ENCODE peak calls at places on chromosomes 11 and 22, in ten cellular contexts. B is neural progenitor cell, T is uterus, A is foreskin fibroblast, W is psoas muscle, R is lower lobe of right lung, U is testis, X is brain microvascular endothelial cell, Q is transverse colon, M is tibial artery. Z is an unnamed sample.

GRCh38 chr11:60129853-60130252 is 41.4 kb downstream of the MS4A2 start:
- DNase-seq in B (no peak), T (no peak), A (no peak), W (no peak), R (no peak), U (no peak), X (no peak), Q (no peak), M (no peak), Z (no peak)

GRCh38 chr11:66848671-66849500 is 5.6 kb downstream of the RCE1 start:
- DNase-seq in B (no peak), T (peak; percentile 12), A (no peak), W (peak; percentile 48), R (no peak), U (no peak), X (no peak), Q (no peak), M (peak; percentile 9), Z (no peak)

GRCh38 chr11:91104237-91104636 is 881.4 kb upstream of the CHORDC1 start:
- DNase-seq in B (no peak), T (no peak), A (peak; percentile 64), W (no peak), R (no peak), U (no peak), X (peak; percentile 52), Q (no peak), M (no peak), Z (peak; percentile 61)

GRCh38 chr11:6402561-6402981 is 12.3 kb downstream of the SMPD1 start:
- DNase-seq in B (no peak), T (no peak), A (no peak), W (no peak), R (no peak), U (no peak), X (no peak), Q (peak; percentile 57), M (no peak), Z (no peak)

GRCh38 chr11:783581-784015 is 6.3 kb downstream of the CEND1 start:
- DNase-seq in B (peak; percentile 94), T (peak; percentile 69), A (peak; percentile 98), W (peak; percentile 96), R (peak; percentile 89), U (peak; percentile 55), X (peak; percentile 62), Q (peak; percentile 82), M (peak; percentile 71), Z (peak; percentile 83)

GRCh38 chr11:65419773-65420481 is 2.7 kb upstream of the NEAT1 start:
- DNase-seq in B (peak; percentile 65), T (peak; percentile 96), A (peak; percentile 95), W (peak; percentile 96), R (peak; percentile 95), U (peak; percentile 93), X (peak; percentile 92), Q (peak; percentile 94), M (peak; percentile 97), Z (peak; percentile 98)

GRCh38 chr11:46247664-46248063 is 29.8 kb upstream of the CREB3L1 start:
- DNase-seq in B (peak; percentile 82), T (no peak), A (peak; percentile 55), W (no peak), R (no peak), U (no peak), X (peak; percentile 47), Q (peak; percentile 77), M (no peak), Z (peak; percentile 68)

GRCh38 chr22:41513391-41513790 is 30.9 kb downstream of the POLR3H start:
- DNase-seq in B (no peak), T (no peak), A (no peak), W (peak; percentile 80), R (no peak), U (no peak), X (no peak), Q (no peak), M (no peak), Z (no peak)

GRCh38 chr11:122676638-122677037 is 21.1 kb downstream of the UBASH3B start:
- DNase-seq in B (no peak), T (no peak), A (no peak), W (no peak), R (no peak), U (no peak), X (no peak), Q (no peak), M (no peak), Z (no peak)

GRCh38 chr11:67416416-67417335 is 1.2 kb downstream of the CARNS1 start:
- DNase-seq in B (no peak), T (no peak), A (peak; percentile 51), W (no peak), R (peak; percentile 69), U (no peak), X (no peak), Q (no peak), M (peak; percentile 57), Z (peak; percentile 41)

GRCh38 chr22:31968022-31968421 is 23.7 kb downstream of the YWHAH start:
- DNase-seq in B (no peak), T (no peak), A (no peak), W (no peak), R (no peak), U (no peak), X (no peak), Q (no peak), M (no peak), Z (no peak)

GRCh38 chr11:133955091-133955846 is 1.5 kb downstream of the IGSF9B start:
- DNase-seq in B (peak; percentile 47), T (peak; percentile 81), A (no peak), W (peak; percentile 75), R (no peak), U (peak; percentile 83), X (no peak), Q (peak; percentile 39), M (peak; percentile 75), Z (no peak)

GRCh38 chr11:70476669-70477068 is 78.3 kb downstream of the CTTN start:
- DNase-seq in B (no peak), T (no peak), A (peak; percentile 71), W (no peak), R (peak; percentile 23), U (no peak), X (no peak), Q (no peak), M (no peak), Z (no peak)

GRCh38 chr11:70480711-70481110 is 82.4 kb downstream of the CTTN start:
- DNase-seq in B (no peak), T (no peak), A (no peak), W (peak; percentile 8), R (peak; percentile 19), U (no peak), X (no peak), Q (no peak), M (no peak), Z (no peak)

GRCh38 chr11:70481625-70482528 is 83.5 kb downstream of the CTTN start:
- DNase-seq in B (no peak), T (no peak), A (peak; percentile 83), W (peak; percentile 90), R (peak; percentile 57), U (no peak), X (peak; percentile 57), Q (peak; percentile 34), M (no peak), Z (no peak)

GRCh38 chr11:70477607-70478006 is 79.3 kb downstream of the CTTN start:
- DNase-seq in B (no peak), T (no peak), A (no peak), W (no peak), R (peak; percentile 22), U (no peak), X (no peak), Q (no peak), M (no peak), Z (no peak)

DNA sequence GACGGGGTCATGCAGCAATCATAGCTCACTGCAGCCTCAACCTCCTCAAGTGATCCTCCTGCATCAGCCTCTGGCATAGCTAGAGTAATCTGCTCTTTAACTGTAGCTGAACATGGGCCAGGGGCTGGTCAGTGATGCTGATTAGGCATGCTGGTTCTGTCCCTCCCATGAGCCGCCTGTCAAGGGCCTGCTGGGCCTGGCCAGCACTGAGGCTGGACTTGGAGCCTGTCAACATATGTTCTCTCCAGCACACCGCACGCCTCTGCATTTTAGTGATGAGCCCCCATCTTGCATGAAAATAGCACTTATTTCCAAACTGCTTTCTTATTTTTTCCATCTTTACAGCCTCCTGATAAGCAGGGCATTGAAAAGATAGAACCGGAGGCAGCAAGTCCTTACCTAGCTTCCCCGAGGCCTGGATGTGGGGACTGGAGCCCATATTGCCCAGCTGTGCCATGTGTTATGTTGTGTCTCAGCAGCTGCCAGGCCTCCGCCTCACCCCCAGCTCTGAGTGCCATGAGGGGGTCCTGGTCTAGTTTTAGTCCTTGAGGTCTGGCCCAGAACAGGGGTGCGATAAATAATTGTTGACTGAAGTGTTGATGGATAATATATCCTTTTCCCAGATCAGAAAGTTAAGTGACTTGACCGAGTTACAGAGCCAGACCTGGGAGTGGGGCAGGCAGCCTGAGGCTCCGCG is 80.0 kb downstream of the CTTN start:
- DNase-seq in B (no peak), T (no peak), A (no peak), W (no peak), R (peak; percentile 24), U (no peak), X (no peak), Q (no peak), M (no peak), Z (no peak)
- TF ChIP-seq CTCF in B (no peak), T (no peak), A (no peak), W (no peak), R (no peak), U (no peak), X (no peak), Q (no peak), M (no peak), Z (no peak)

GRCh38 chr22:46402505-46402904 is 67.0 kb downstream of the TRMU start:
- DNase-seq in B (no peak), T (no peak), A (no peak), W (no peak), R (no peak), U (no peak), X (no peak), Q (no peak), M (no peak), Z (no peak)
- H3K4me3 ChIP-seq in B (no peak overlapping the region), T (no peak overlapping the region), A (no peak overlapping the region), W (no peak overlapping the region), R (no peak overlapping the region), U (no peak overlapping the region), X (no peak overlapping the region), Q (no peak overlapping the region), M (no peak overlapping the region), Z (no peak overlapping the region)

DNA sequence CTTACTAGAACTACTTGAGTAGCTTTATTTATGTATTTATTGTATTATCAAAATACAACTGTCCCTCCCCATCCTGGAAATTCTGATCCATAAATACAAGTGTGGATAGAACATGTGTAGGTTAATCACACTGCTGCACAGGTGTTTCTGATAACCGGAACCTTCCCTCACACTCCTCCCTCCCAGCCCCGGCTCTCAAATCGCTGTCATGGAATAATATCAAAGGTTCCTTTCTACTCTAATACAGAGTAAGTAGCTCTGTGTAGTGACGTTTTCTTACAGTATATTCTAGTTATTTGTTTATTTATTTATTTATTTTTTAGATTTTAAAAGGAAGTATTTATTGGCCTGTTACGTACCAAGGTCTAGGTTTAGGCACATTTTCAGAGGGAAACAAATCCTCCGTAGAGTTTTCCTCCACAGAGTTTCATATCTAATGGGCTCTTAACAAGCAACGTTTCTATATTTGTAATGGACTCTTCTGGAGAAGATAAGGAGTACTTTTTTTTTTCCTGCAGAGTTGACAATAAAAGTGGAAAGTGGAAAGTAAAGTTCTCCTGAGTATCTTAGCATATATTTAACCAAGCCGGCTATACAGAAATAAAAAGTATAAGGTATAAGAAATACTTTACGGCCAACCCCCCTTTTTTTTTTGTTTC is 129.0 kb upstream of the CARD18 start:
- DNase-seq in B (no peak), T (no peak), A (no peak), W (no peak), R (no peak), U (no peak), X (no peak), Q (no peak), M (no peak), Z (no peak)
- TF ChIP-seq CTCF in B (no peak), T (no peak), A (no peak), W (no peak), R (no peak), U (no peak), X (no peak), Q (no peak), M (no peak), Z (no peak)

GRCh38 chr11:95230054-95231034 is 658 bp downstream of the SESN3 start:
- DNase-seq in B (peak; percentile 53), T (peak; percentile 28), A (peak; percentile 39), W (peak; percentile 59), R (no peak), U (peak; percentile 28), X (peak; percentile 7), Q (peak; percentile 24), M (peak; percentile 20), Z (peak; percentile 12)
- H3K4me3 ChIP-seq in B (peak overlapping the region; percentile 74), T (peak overlapping the region; percentile 76), A (peak overlapping the region; percentile 49), W (peak overlapping the region; percentile 83), R (peak overlapping the region; percentile 79), U (peak overlapping the region; percentile 95), X (peak overlapping the region; percentile 71), Q (peak overlapping the region; percentile 72), M (peak overlapping the region; percentile 97), Z (peak overlapping the region; percentile 71)

Z was measured in fibroblast of pulmonary artery.